ENCODE peak calls at places on chromosomes 1 and 21, in ten cellular contexts. X is tibial nerve, T is IMR-90, S is GM12865, A is endothelial cell of umbilical vein, I is MCF 10A, U is breast epithelium, J is heart left ventricle, L is lower lobe of right lung, V is uterus. R is an unnamed sample.

GRCh38 chr1:225349826-225350225 is 78.0 kb downstream of the LBR start:
- DNase-seq in X (no peak), T (no peak), S (no peak), A (no peak), I (no peak), U (no peak), J (no peak), L (no peak), V (no peak), R (no peak)

GRCh38 chr1:32933742-32934322 is 30.8 kb downstream of the RNF19B start:
- DNase-seq in X (peak), T (peak), S (no peak), A (peak), I (peak), U (no peak), J (no peak), L (no peak), V (peak), R (no peak)

GRCh38 chr1:39230261-39231190 is 26.0 kb downstream of the MACF1 start:
- DNase-seq in X (peak), T (no peak), S (peak), A (no peak), I (no peak), U (no peak), J (no peak), L (no peak), V (no peak), R (no peak)

GRCh38 chr1:10170362-10170665 is 40.1 kb upstream of the KIF1B start:
- DNase-seq in X (no peak), T (peak), S (peak), A (no peak), I (no peak), U (no peak), J (no peak), L (no peak), V (no peak), R (no peak)

GRCh38 chr1:74512516-74512915 is at the start of gene LRRC53:
- DNase-seq in X (no peak), T (no peak), S (no peak), A (no peak), I (no peak), U (no peak), J (no peak), L (no peak), V (no peak), R (no peak)

GRCh38 chr1:52880226-52880625 is 37.7 kb downstream of the ZYG11A start:
- DNase-seq in X (no peak), T (no peak), S (no peak), A (no peak), I (no peak), U (no peak), J (no peak), L (no peak), V (no peak), R (no peak)

GRCh38 chr1:37845781-37846180 is 13.6 kb downstream of the MTF1 start:
- DNase-seq in X (no peak), T (no peak), S (no peak), A (no peak), I (peak), U (no peak), J (no peak), L (no peak), V (no peak), R (no peak)

GRCh38 chr1:167447521-167448136 is 70.7 kb downstream of the CD247 start:
- DNase-seq in X (no peak), T (no peak), S (peak), A (no peak), I (peak), U (no peak), J (no peak), L (peak), V (no peak), R (no peak)

GRCh38 chr1:226986496-226987178 is 46.5 kb downstream of the COQ8A start:
- DNase-seq in X (no peak), T (no peak), S (no peak), A (no peak), I (no peak), U (no peak), J (no peak), L (no peak), V (no peak), R (peak)

GRCh38 chr1:201072149-201072548 is 40.1 kb downstream of the CACNA1S start:
- DNase-seq in X (no peak), T (no peak), S (no peak), A (no peak), I (peak), U (no peak), J (no peak), L (no peak), V (no peak), R (no peak)

GRCh38 chr1:180633092-180634045 is 1.5 kb downstream of the XPR1 start:
- DNase-seq in X (no peak), T (peak), S (no peak), A (peak), I (peak), U (no peak), J (no peak), L (no peak), V (no peak), R (no peak)

GRCh38 chr1:1359316-1359667 is 937 bp upstream of the MXRA8 start:
- DNase-seq in X (peak), T (peak), S (no peak), A (no peak), I (no peak), U (no peak), J (peak), L (no peak), V (no peak), R (no peak)

GRCh38 chr1:83508485-83509151 is 490.3 kb downstream of the TTLL7 start:
- DNase-seq in X (peak), T (peak), S (peak), A (no peak), I (no peak), U (no peak), J (peak), L (no peak), V (peak), R (no peak)

GRCh38 chr1:233673947-233674431 is 60.1 kb downstream of the KCNK1 start:
- DNase-seq in X (no peak), T (peak), S (no peak), A (no peak), I (no peak), U (no peak), J (no peak), L (no peak), V (no peak), R (no peak)

GRCh38 chr1:37995773-37996379 is 6.1 kb upstream of the SF3A3 start:
- DNase-seq in X (peak), T (peak), S (no peak), A (no peak), I (no peak), U (peak), J (peak), L (peak), V (peak), R (no peak)

GRCh38 chr1:167057297-167057688 is 32.9 kb downstream of the GPA33 start:
- DNase-seq in X (no peak), T (peak), S (peak), A (no peak), I (peak), U (no peak), J (peak), L (no peak), V (no peak), R (no peak)

GRCh38 chr1:189150624-189151023 is 1327.0 kb downstream of the BRINP3 start:
- DNase-seq in X (no peak), T (no peak), S (no peak), A (no peak), I (no peak), U (no peak), J (no peak), L (no peak), V (no peak), R (no peak)

GRCh38 chr1:161367684-161368398 is at the start of gene CFAP126:
- DNase-seq in X (peak), T (peak), S (peak), A (peak), I (peak), U (peak), J (peak), L (peak), V (no peak), R (peak)
- TF ChIP-seq CTCF in X (peak), T (peak), S (no peak), A (peak), I (no peak), U (no peak), J (no peak), L (peak), V (peak), R (peak)

GRCh38 chr1:41529621-41530395 is 45.3 kb upstream of the EDN2 start:
- DNase-seq in X (no peak), T (no peak), S (no peak), A (no peak), I (no peak), U (peak), J (no peak), L (no peak), V (no peak), R (no peak)
- TF ChIP-seq CTCF in X (no peak), T (no peak), S (no peak), A (no peak), I (no peak), U (no peak), J (no peak), L (no peak), V (no peak), R (no peak)

GRCh38 chr1:152086785-152087184 is 2.1 kb downstream of the TCHHL1 start:
- DNase-seq in X (no peak), T (no peak), S (no peak), A (no peak), I (no peak), U (no peak), J (no peak), L (no peak), V (no peak), R (no peak)
- TF ChIP-seq CTCF in X (no peak), T (no peak), S (no peak), A (no peak), I (no peak), U (no peak), J (no peak), L (no peak), V (no peak), R (no peak)

DNA sequence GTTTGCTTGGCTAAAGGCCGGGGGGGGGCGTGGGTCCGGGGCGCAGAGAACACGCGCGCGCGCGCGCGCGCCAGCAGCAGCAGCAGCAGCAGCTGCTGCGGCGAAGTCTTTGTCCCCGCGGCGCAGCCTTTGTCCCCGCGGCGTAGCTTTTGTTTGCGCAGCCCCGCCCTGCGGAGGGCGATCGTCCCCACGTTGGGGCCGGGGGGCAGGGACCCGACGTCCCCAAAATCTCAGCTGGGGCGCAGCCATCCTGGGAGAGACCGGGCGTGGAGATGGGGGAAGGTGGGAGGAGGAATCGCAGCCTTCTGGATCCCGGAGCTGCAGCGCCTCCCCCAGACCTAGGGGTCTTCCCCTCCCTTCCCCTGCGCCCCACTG is 90.3 kb upstream of the VAMP3 start:
- DNase-seq in X (no peak), T (no peak), S (no peak), A (no peak), I (no peak), U (no peak), J (peak), L (no peak), V (no peak), R (no peak)
- TF ChIP-seq CTCF in X (no peak), T (no peak), S (no peak), A (no peak), I (no peak), U (no peak), J (no peak), L (no peak), V (no peak), R (no peak)

GRCh38 chr21:16082038-16082816 is 352.4 kb downstream of the USP25 start:
- DNase-seq in X (no peak), T (peak), S (peak), A (peak), I (peak), U (no peak), J (no peak), L (no peak), V (no peak), R (no peak)
- TF ChIP-seq CTCF in X (peak), T (peak), S (peak), A (peak), I (peak), U (no peak), J (peak), L (peak), V (peak), R (peak)

GRCh38 chr1:3195480-3195815 is 126.4 kb downstream of the PRDM16 start:
- DNase-seq in X (no peak), T (no peak), S (no peak), A (no peak), I (no peak), U (no peak), J (no peak), L (no peak), V (no peak), R (no peak)

GRCh38 chr1:3196577-3197245 is 127.7 kb downstream of the PRDM16 start:
- DNase-seq in X (no peak), T (no peak), S (no peak), A (no peak), I (no peak), U (no peak), J (no peak), L (no peak), V (no peak), R (no peak)

GRCh38 chr1:3193811-3194210 is 124.8 kb downstream of the PRDM16 start:
- DNase-seq in X (no peak), T (no peak), S (no peak), A (no peak), I (no peak), U (no peak), J (no peak), L (no peak), V (no peak), R (no peak)

GRCh38 chr1:3195966-3196515 is 127.0 kb downstream of the PRDM16 start:
- DNase-seq in X (no peak), T (no peak), S (no peak), A (no peak), I (no peak), U (no peak), J (no peak), L (no peak), V (no peak), R (no peak)

GRCh38 chr1:3194760-3195479 is 125.9 kb downstream of the PRDM16 start:
- DNase-seq in X (no peak), T (no peak), S (no peak), A (no peak), I (no peak), U (no peak), J (no peak), L (no peak), V (no peak), R (no peak)
- TF ChIP-seq CTCF in X (no peak), T (no peak), S (no peak), A (no peak), I (no peak), U (no peak), J (no peak), L (no peak), V (no peak), R (no peak)

GRCh38 chr21:33962290-33962689 is 46.7 kb upstream of the ATP5PO start:
- DNase-seq in X (no peak), T (no peak), S (no peak), A (no peak), I (no peak), U (no peak), J (no peak), L (no peak), V (no peak), R (no peak)
- TF ChIP-seq CTCF in X (no peak), T (no peak), S (no peak), A (no peak), I (no peak), U (no peak), J (no peak), L (no peak), V (no peak), R (no peak)

GRCh38 chr1:220878223-220879081 is 791 bp upstream of the HLX start:
- DNase-seq in X (peak), T (no peak), S (peak), A (no peak), I (no peak), U (no peak), J (peak), L (no peak), V (no peak), R (no peak)
- TF ChIP-seq CTCF in X (no peak), T (no peak), S (no peak), A (no peak), I (no peak), U (no peak), J (no peak), L (no peak), V (no peak), R (no peak)

GRCh38 chr1:71706030-71706671 is 576.2 kb downstream of the NEGR1 start:
- DNase-seq in X (no peak), T (peak), S (peak), A (no peak), I (no peak), U (no peak), J (no peak), L (no peak), V (no peak), R (no peak)
- TF ChIP-seq CTCF in X (no peak), T (no peak), S (no peak), A (no peak), I (no peak), U (no peak), J (no peak), L (no peak), V (no peak), R (no peak)

DNA sequence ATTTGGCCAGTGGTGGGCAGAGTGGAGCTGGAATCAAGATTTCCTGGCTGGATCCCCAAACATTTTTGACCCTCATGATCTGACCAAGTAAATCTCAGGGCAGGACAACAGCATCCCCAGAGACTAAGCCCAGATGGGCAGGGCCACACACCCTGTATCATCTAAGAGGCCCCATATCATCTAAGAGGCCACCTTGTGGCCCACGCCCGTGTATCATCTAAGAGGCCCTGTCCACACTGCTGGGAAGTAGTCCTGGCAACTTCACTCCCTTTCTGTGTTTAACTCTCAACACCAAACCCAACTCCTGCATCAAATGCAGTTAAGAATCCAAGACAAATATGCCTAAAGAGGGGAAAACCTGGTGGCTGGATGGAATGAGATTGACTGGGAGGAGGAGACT is 81.6 kb upstream of the SSX2IP start:
- DNase-seq in X (no peak), T (no peak), S (no peak), A (no peak), I (no peak), U (no peak), J (no peak), L (no peak), V (no peak), R (no peak)
- TF ChIP-seq CTCF in X (no peak), T (no peak), S (no peak), A (no peak), I (no peak), U (no peak), J (no peak), L (no peak), V (no peak), R (no peak)